ENCODE peak calls at places on chromosomes 12 and 14, in seven cellular contexts. W is GM12892, L is H1, I is K562, B is SK-N-SH, N is HepG2, C is GM12878. H is an unnamed sample.
A peak's percentile ranks its signal among the peaks of the same experiment; 100 is the strongest.

GRCh38 chr12:26100966-26101744 is 23.7 kb downstream of the BHLHE41 start:
- DNase-seq in W (no peak), L (no peak), I (no peak), B (no peak), N (no peak), C (no peak), H (no peak)

GRCh38 chr12:107318804-107319535 is 225.6 kb upstream of the CRY1 start:
- DNase-seq in W (no peak), L (no peak), I (no peak), B (peak; percentile 65), N (no peak), C (no peak), H (peak; percentile 18)

GRCh38 chr14:33475623-33476022 is 475.3 kb downstream of the EGLN3 start:
- DNase-seq in W (no peak), L (peak; percentile 73), I (no peak), B (peak; percentile 56), N (peak; percentile 58), C (no peak), H (no peak)

GRCh38 chr12:69905801-69906200 is 80.8 kb downstream of the MYRFL start:
- DNase-seq in W (no peak), L (no peak), I (no peak), B (no peak), N (no peak), C (no peak), H (no peak)

GRCh38 chr12:128994869-128995268 is 141.6 kb downstream of the GLT1D1 start:
- DNase-seq in W (no peak), L (no peak), I (no peak), B (no peak), N (no peak), C (no peak), H (no peak)

GRCh38 chr14:33287204-33287603 is 348.5 kb downstream of the NPAS3 start:
- DNase-seq in W (no peak), L (no peak), I (no peak), B (no peak), N (no peak), C (no peak), H (no peak)

GRCh38 chr14:24317141-24317927 is 6.0 kb downstream of the LTB4R start:
- DNase-seq in W (no peak), L (no peak), I (peak; percentile 23), B (no peak), N (no peak), C (no peak), H (no peak)

GRCh38 chr12:26017484-26018211 is 59.2 kb downstream of the RASSF8 start:
- DNase-seq in W (no peak), L (no peak), I (peak; percentile 15), B (peak; percentile 20), N (peak; percentile 50), C (no peak), H (no peak)

GRCh38 chr14:21268612-21269251 is 510 bp downstream of the HNRNPC start:
- DNase-seq in W (no peak), L (no peak), I (peak; percentile 9), B (no peak), N (peak; percentile 77), C (no peak), H (no peak)

GRCh38 chr12:6929806-6930452 is 2.2 kb downstream of the ATN1 start:
- DNase-seq in W (no peak), L (no peak), I (peak; percentile 67), B (no peak), N (no peak), C (no peak), H (no peak)

GRCh38 chr12:107349008-107349747 is 255.8 kb upstream of the CRY1 start:
- DNase-seq in W (no peak), L (no peak), I (no peak), B (peak; percentile 32), N (peak; percentile 98), C (no peak), H (no peak)

GRCh38 chr14:21454843-21455550 is 926 bp downstream of the CHD8 start:
- DNase-seq in W (no peak), L (no peak), I (peak; percentile 30), B (peak; percentile 43), N (peak; percentile 33), C (no peak), H (no peak)

GRCh38 chr14:64423987-64424386 is 35.8 kb downstream of the MTHFD1 start:
- DNase-seq in W (no peak), L (no peak), I (no peak), B (no peak), N (no peak), C (no peak), H (no peak)

GRCh38 chr12:46210835-46211439 is 57.9 kb downstream of the SLC38A1 start:
- DNase-seq in W (no peak), L (no peak), I (no peak), B (no peak), N (no peak), C (no peak), H (no peak)

GRCh38 chr12:88552672-88553079 is 27.6 kb downstream of the KITLG start:
- DNase-seq in W (no peak), L (no peak), I (no peak), B (no peak), N (peak; percentile 9), C (no peak), H (no peak)
- TF ChIP-seq TAF1 in W (no peak), L (no peak), I (no peak), B (no peak), N (no peak), C (no peak), H (no peak)

DNA sequence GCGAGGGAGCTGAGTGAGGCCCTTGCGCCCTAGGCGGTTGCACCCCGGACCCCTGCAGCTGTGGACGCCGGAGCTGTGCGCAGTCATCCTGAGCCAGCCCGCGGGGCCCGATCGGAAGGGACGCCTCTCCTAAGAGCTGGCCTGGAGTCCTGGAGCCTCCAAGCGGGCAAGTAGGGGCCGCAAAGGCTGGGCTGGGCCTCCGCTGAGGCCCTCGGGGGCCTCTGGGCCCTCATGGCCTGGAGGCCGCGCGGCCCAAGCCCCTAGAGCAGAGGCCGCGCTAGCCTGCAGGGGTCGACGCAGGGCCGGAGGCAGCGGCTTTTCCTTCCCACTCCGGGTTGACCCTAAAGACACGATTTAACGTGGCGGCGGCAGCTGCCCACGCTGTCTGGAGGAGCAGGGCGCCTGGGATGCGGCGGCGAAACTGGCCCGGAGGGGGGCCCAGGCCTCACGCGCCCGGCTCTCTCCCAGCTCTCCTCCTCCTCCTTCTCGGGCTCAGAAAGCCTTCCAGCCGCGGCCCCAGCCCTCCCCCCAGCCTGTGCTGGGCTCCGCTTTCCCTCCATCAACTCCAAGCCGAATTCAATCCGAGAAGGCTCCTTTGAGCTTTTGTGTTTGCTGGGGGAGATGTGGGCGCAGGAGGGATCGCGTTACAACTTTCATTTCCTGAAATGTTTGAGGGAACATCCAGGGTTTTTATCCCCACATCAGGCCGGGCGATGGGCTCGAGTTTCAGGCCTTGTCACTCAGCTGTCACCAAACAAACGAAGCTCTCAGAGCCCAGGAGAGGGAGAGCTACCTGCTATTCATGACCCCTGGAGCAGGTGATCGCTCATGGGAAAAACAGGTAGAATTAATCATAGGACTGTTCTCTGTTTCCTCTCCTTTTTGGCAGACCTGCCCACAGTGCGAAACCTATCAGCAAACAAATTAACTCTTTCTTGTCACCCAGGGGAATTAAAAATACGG is 11.5 kb downstream of the SIX1 start:
- DNase-seq in W (no peak), L (no peak), I (no peak), B (peak; percentile 67), N (no peak), C (no peak), H (no peak)
- TF ChIP-seq TAF1 in W (no peak), L (no peak), I (no peak), B (no peak), N (no peak), C (no peak), H (no peak)

DNA sequence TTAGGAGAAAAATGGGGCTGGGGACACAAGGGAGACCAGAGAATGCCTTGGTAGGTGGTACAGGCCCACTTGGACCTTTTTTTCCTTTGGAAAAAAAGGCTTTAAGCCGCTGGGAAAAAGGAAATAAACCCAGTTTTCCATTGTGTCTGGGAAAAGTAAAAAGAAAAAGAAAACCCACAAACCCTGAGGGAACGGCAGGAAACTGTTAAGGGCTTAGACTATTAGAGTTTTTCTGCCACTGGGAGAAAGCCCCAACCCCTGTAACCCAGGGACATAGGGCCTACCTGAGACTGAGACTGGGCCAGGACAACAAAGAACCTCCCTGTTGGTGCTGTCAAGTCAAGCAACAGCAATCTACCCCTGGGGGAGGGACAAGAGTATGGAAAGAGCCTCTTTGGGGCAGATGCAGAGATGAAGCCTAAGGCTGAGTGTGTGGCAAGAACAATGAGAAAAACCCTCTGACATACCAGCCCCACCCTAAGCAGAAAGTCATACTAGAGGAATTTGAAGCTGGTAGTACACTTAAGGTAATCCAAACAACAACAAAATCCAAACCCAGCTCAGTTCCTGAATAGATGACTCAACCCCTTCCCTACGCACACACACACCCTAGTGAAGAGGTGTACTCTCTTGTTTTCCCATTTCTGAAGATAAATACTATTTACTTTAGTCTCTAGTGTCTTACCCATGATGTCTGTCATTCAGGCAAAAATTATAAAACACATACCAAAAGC is 22.8 kb downstream of the ATF1 start:
- DNase-seq in W (no peak), L (no peak), I (no peak), B (no peak), N (peak; percentile 90), C (no peak), H (no peak)
- TF ChIP-seq TAF1 in W (no peak), L (no peak), I (no peak), B (no peak), N (no peak), C (no peak), H (no peak)

GRCh38 chr12:5437657-5438056 is 5.7 kb downstream of the NTF3 start:
- DNase-seq in W (no peak), L (no peak), I (no peak), B (no peak), N (no peak), C (no peak), H (no peak)

GRCh38 chr12:5438671-5439200 is 6.8 kb downstream of the NTF3 start:
- DNase-seq in W (no peak), L (no peak), I (no peak), B (no peak), N (no peak), C (no peak), H (no peak)

GRCh38 chr12:5439333-5439732 is 7.4 kb downstream of the NTF3 start:
- DNase-seq in W (no peak), L (no peak), I (no peak), B (no peak), N (no peak), C (no peak), H (no peak)

GRCh38 chr12:5435161-5435560 is 3.3 kb downstream of the NTF3 start:
- DNase-seq in W (no peak), L (no peak), I (no peak), B (no peak), N (no peak), C (no peak), H (no peak)

DNA sequence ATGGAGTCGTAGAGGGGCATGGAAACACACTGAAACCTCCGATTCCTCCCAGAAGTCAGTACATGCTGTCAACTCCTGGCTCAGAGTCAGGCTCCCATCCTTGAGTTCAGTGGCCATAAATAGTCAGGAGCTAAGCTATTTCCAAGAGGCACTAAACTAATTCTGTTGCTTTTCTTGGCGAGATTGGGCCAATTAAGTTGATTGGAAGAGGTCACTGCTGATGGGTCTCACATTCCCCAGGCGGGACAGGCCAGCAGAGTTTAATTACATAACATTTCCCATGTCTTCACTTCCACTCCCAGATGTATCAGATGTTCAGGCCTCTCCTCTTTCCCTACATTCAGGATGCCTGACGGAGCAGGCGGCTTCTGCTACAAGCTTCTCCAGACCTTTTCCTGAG is 5.2 kb downstream of the NTF3 start:
- DNase-seq in W (no peak), L (no peak), I (no peak), B (no peak), N (no peak), C (no peak), H (no peak)
- TF ChIP-seq TAF1 in W (no peak), L (no peak), I (no peak), B (no peak), N (no peak), C (no peak), H (no peak)

H was measured in GM12891.